ENCODE peak calls at places on chromosomes 13 and 19, in four cellular contexts. E is spleen, U is upper lobe of left lung, N is GM23338. O is an unnamed sample.

GRCh38 chr13:110965038-110965754 is 50.3 kb upstream of the ANKRD10 start:
- DNase-seq in E (no peak), U (no peak), N (no peak), O (no peak)

GRCh38 chr13:44024496-44025155 is 144.9 kb downstream of the LACC1 start:
- DNase-seq in E (no peak), U (no peak), N (no peak), O (no peak)

GRCh38 chr13:98184796-98185195 is 7.7 kb upstream of the RNF113B start:
- DNase-seq in E (no peak), U (no peak), N (no peak), O (no peak)

GRCh38 chr13:32139251-32139650 is 107.7 kb downstream of the FRY start:
- DNase-seq in E (no peak), U (no peak), N (no peak), O (no peak)

GRCh38 chr19:4375620-4376228 is 24.6 kb downstream of the SH3GL1 start:
- DNase-seq in E (no peak), U (no peak), N (peak; percentile 64), O (no peak)

GRCh38 chr13:74114641-74115040 is 19.6 kb downstream of the KLF12 start:
- DNase-seq in E (no peak), U (no peak), N (no peak), O (no peak)

GRCh38 chr19:29708553-29709439 is 6.3 kb downstream of the C19orf12 start:
- DNase-seq in E (peak; percentile 67), U (no peak), N (no peak), O (no peak)

GRCh38 chr13:23600534-23600933 is 30.3 kb downstream of the TNFRSF19 start:
- DNase-seq in E (no peak), U (no peak), N (no peak), O (no peak)

GRCh38 chr19:4759388-4760284 is 31.9 kb upstream of the FEM1A start:
- DNase-seq in E (peak; percentile 92), U (peak; percentile 99), N (peak; percentile 97), O (peak; percentile 81)

GRCh38 chr19:2049741-2050348 is 1.2 kb downstream of the MKNK2 start:
- DNase-seq in E (peak; percentile 96), U (peak; percentile 94), N (peak; percentile 69), O (peak; percentile 90)

GRCh38 chr19:35140207-35140897 is 1.7 kb downstream of the FXYD1 start:
- DNase-seq in E (no peak), U (no peak), N (no peak), O (no peak)

GRCh38 chr13:93200626-93201025 is 26.0 kb upstream of the GPC6 start:
- DNase-seq in E (no peak), U (no peak), N (no peak), O (no peak)

GRCh38 chr13:40116008-40116407 is 460.5 kb downstream of the COG6 start:
- DNase-seq in E (no peak), U (no peak), N (peak; percentile 5), O (no peak)

GRCh38 chr13:36310417-36311108 is 12.9 kb upstream of the CCDC169 start:
- DNase-seq in E (no peak), U (no peak), N (no peak), O (no peak)

GRCh38 chr13:88031980-88032562 is 360.9 kb downstream of the SLITRK5 start:
- DNase-seq in E (no peak), U (no peak), N (no peak), O (no peak)

GRCh38 chr19:17121736-17122293 is 46.2 kb downstream of the MYO9B start:
- DNase-seq in E (no peak), U (no peak), N (no peak), O (no peak)

GRCh38 chr13:102128216-102128800 is 273.5 kb downstream of the FGF14 start:
- DNase-seq in E (no peak), U (no peak), N (no peak), O (no peak)

GRCh38 chr19:51628153-51628939 is 1.9 kb downstream of the SIGLEC5 start:
- DNase-seq in E (no peak), U (no peak), N (no peak), O (no peak)

GRCh38 chr19:4580021-4580901 is 20.8 kb upstream of the SEMA6B start:
- DNase-seq in E (no peak), U (peak; percentile 75), N (peak; percentile 89), O (no peak)

GRCh38 chr13:80342541-80343371 is 1.8 kb upstream of the SPRY2 start:
- DNase-seq in E (peak; percentile 97), U (peak; percentile 98), N (peak; percentile 83), O (peak; percentile 69)

GRCh38 chr13:39655569-39656324 is at the start of gene COG6:
- DNase-seq in E (peak; percentile 97), U (peak; percentile 99), N (peak; percentile 93), O (peak; percentile 88)

GRCh38 chr13:29907670-29908069 is 57.3 kb upstream of the UBL3 start:
- DNase-seq in E (no peak), U (no peak), N (no peak), O (no peak)

GRCh38 chr19:28027116-28027515 is 1185.8 kb downstream of the UQCRFS1 start:
- DNase-seq in E (no peak), U (no peak), N (no peak), O (no peak)

GRCh38 chr19:48403606-48404005 is 10.1 kb downstream of the GRIN2D start:
- DNase-seq in E (peak; percentile 90), U (no peak), N (peak; percentile 93), O (no peak)

GRCh38 chr13:38173403-38173802 is 176.2 kb upstream of the UFM1 start:
- DNase-seq in E (no peak), U (no peak), N (peak; percentile 16), O (no peak)

GRCh38 chr13:50893211-50893852 is 16.3 kb upstream of the RNASEH2B start:
- DNase-seq in E (no peak), U (no peak), N (peak; percentile 46), O (no peak)

GRCh38 chr19:16435238-16435911 is 36.4 kb downstream of the EPS15L1 start:
- DNase-seq in E (no peak), U (no peak), N (no peak), O (peak; percentile 57)

GRCh38 chr19:15812059-15812722 is 3.3 kb downstream of the OR10H1 start:
- DNase-seq in E (no peak), U (no peak), N (no peak), O (no peak)

GRCh38 chr19:54287456-54287855 is 6.5 kb upstream of the LILRB2 start:
- DNase-seq in E (no peak), U (no peak), N (no peak), O (no peak)

GRCh38 chr13:40508112-40508511 is 158.3 kb downstream of the FOXO1 start:
- DNase-seq in E (no peak), U (no peak), N (no peak), O (no peak)

GRCh38 chr19:14437578-14438140 is 4.6 kb downstream of the PKN1 start:
- DNase-seq in E (no peak), U (no peak), N (no peak), O (no peak)

GRCh38 chr19:17751103-17751911 is at the start of gene FCHO1:
- DNase-seq in E (peak; percentile 95), U (peak; percentile 76), N (no peak), O (no peak)

GRCh38 chr13:32334676-32335075 is 19.4 kb downstream of the BRCA2 start:
- DNase-seq in E (no peak), U (no peak), N (no peak), O (no peak)

GRCh38 chr19:42528354-42529247 is at the start of gene CEACAM1:
- DNase-seq in E (peak; percentile 90), U (no peak), N (no peak), O (peak; percentile 63)

GRCh38 chr19:906480-906879 is 6.5 kb downstream of the R3HDM4 start:
- DNase-seq in E (no peak), U (peak; percentile 34), N (no peak), O (no peak)

GRCh38 chr19:903266-903797 is 9.7 kb downstream of the R3HDM4 start:
- DNase-seq in E (no peak), U (peak; percentile 78), N (no peak), O (no peak)

GRCh38 chr19:902093-902370 is 8.7 kb downstream of the RNU6-9 start:
- DNase-seq in E (no peak), U (no peak), N (no peak), O (no peak)

GRCh38 chr19:902446-903226 is 9.4 kb downstream of the RNU6-9 start:
- DNase-seq in E (no peak), U (no peak), N (no peak), O (no peak)

GRCh38 chr19:904545-904944 is 8.5 kb downstream of the R3HDM4 start:
- DNase-seq in E (no peak), U (no peak), N (no peak), O (no peak)
- TF ChIP-seq POLR2AphosphoS5 in E (no peak), U (no peak), N (no peak), O (no peak)

DNA sequence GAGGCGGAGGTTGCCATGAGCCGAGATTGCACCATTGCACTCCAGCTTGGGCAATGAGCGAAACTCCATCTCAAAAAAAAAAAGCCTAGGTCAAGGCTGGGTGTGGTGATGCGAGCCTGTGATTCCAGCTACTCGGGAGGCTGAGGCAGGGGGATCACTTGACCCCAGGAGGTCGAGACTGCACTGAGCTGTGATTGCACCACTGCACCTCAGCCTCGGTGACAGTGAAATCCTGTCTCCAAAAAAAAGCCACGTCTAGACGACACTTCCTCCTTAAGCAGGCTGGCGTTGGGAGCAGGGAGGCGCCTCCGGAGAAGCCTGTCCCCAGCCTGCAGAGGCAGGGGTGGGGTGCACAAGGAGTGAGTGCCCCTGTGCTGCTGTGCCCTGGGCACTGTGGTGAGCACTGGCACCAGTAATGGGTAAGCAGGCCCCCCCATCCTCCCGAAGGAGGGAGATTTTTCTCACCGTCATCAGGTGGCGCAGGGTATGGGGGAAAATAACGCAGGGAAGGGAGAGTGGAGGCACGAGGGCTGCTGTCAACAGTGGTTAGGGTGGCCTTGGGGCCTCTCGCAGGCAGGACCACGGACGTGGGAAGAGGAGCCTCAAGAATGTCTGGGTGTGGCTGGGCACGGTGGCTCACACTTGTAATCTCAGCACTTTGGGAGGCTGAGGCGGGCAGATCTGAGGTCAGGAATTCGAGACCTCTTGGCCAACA is 701 bp downstream of the P2RY11 start:
- DNase-seq in E (no peak), U (no peak), N (no peak), O (no peak)
- H3K27ac ChIP-seq in E (peak overlapping the region; percentile 77), U (peak overlapping the region; percentile 46), N (peak overlapping the region; percentile 83), O (no peak overlapping the region)

DNA sequence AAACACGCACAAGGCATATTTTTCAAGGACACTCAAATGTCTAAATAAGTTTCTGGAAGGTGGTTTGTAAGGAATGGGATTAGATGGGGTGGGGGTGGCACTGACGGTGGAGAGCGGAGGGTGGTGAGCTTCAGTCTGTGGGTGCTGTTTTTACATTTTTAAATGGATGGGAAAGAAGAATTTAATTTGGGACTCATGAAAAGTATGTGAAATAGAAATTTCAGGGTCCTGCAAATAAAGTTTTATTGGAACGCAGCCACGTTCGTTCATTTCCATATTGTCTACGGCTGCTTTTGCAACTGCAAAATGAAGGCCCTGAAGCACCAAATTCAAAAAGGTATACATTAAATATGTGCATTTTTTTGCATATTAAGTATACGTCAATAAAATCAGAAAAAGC is 9.9 kb downstream of the KANK2 start:
- DNase-seq in E (no peak), U (no peak), N (no peak), O (no peak)
- H3K4me1 ChIP-seq in E (peaks cover 8% of the 10 kb centered on the region), U (peaks cover 44% of the 10 kb centered on the region), N (no peaks in the 10 kb centered on the region), O (peaks cover 9% of the 10 kb centered on the region)

DNA sequence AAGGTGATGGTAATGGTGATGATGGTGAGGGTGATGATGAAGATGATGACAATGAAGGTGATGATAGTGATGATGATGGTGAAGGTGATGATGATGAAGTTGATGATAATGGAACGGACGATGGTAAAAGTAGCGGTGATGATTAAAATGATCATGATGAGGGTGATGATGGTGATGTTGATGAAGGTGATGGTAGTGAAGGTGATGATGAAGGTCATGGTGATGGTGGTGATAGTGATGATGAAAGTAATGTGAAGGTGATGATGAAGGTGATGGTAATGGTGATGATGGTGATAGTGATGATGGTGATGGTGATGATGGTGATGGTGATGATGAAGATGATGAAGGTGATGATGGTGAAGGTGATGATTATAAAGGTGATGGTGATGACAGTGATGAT is 66.1 kb downstream of the MBD3L2B start:
- DNase-seq in E (no peak), U (no peak), N (no peak), O (no peak)
- TF ChIP-seq POLR2AphosphoS5 in E (no peak), U (no peak), N (no peak), O (no peak)

GRCh38 chr19:10975374-10976036 is 14.7 kb downstream of the SMARCA4 start:
- DNase-seq in E (no peak), U (no peak), N (no peak), O (no peak)
- H3K27ac ChIP-seq in E (peak overlapping the region; percentile 61), U (peak overlapping the region; percentile 64), N (peak overlapping the region; percentile 72), O (peak overlapping the region; percentile 85)

O was measured in breast epithelium.